ENCODE peak calls at places on chromosomes 12 and 14, in six cellular contexts. Y is heart left ventricle, V is progenitor cell of endocrine pancreas, B is AG04450, I is OCI-LY7, L is cardiac muscle cell. X is an unnamed sample.
A peak's percentile ranks its signal among the peaks of the same experiment; 100 is the strongest.

GRCh38 chr12:52739963-52740362 is 36.6 kb upstream of the KRT77 start:
- DNase-seq in Y (no peak), V (no peak), B (no peak), I (no peak), L (no peak), X (no peak)

GRCh38 chr12:83172441-83172840 is 485.7 kb downstream of the TMTC2 start:
- DNase-seq in Y (no peak), V (no peak), B (no peak), I (no peak), L (peak; percentile 3), X (no peak)

GRCh38 chr14:104105071-104105821 is 19.7 kb downstream of the ASPG start:
- DNase-seq in Y (no peak), V (no peak), B (no peak), I (no peak), L (no peak), X (no peak)

GRCh38 chr12:131872154-131873046 is 22.0 kb upstream of the ULK1 start:
- DNase-seq in Y (no peak), V (no peak), B (no peak), I (no peak), L (peak; percentile 30), X (no peak)

GRCh38 chr12:126337556-126337955 is 1272.3 kb downstream of the AACS start:
- DNase-seq in Y (no peak), V (no peak), B (peak; percentile 0), I (no peak), L (peak; percentile 3), X (peak; percentile 96)

GRCh38 chr14:98984719-98985041 is 287.3 kb downstream of the BCL11B start:
- DNase-seq in Y (no peak), V (no peak), B (no peak), I (no peak), L (no peak), X (no peak)

GRCh38 chr12:43292699-43293098 is 259.3 kb downstream of the ADAMTS20 start:
- DNase-seq in Y (no peak), V (no peak), B (no peak), I (no peak), L (peak; percentile 73), X (no peak)

GRCh38 chr12:30090258-30090657 is 306.5 kb upstream of the TMTC1 start:
- DNase-seq in Y (no peak), V (no peak), B (no peak), I (no peak), L (no peak), X (no peak)

GRCh38 chr14:89214221-89214965 is 202.6 kb downstream of the FOXN3 start:
- DNase-seq in Y (peak; percentile 73), V (no peak), B (no peak), I (no peak), L (no peak), X (no peak)

GRCh38 chr12:52004042-52004648 is 2.6 kb upstream of the TAMALIN start:
- DNase-seq in Y (peak; percentile 59), V (no peak), B (no peak), I (no peak), L (peak; percentile 70), X (no peak)

GRCh38 chr12:26527702-26528101 is 305.3 kb downstream of the ITPR2 start:
- DNase-seq in Y (no peak), V (no peak), B (no peak), I (no peak), L (no peak), X (no peak)

GRCh38 chr12:26523708-26524150 is 309.3 kb downstream of the ITPR2 start:
- DNase-seq in Y (peak; percentile 86), V (no peak), B (peak; percentile 75), I (no peak), L (peak; percentile 98), X (peak; percentile 89)

GRCh38 chr12:26528943-26529342 is 304.1 kb downstream of the ITPR2 start:
- DNase-seq in Y (no peak), V (no peak), B (no peak), I (no peak), L (no peak), X (no peak)

GRCh38 chr12:26520869-26521268 is 312.1 kb downstream of the ITPR2 start:
- DNase-seq in Y (no peak), V (no peak), B (no peak), I (no peak), L (no peak), X (no peak)

DNA sequence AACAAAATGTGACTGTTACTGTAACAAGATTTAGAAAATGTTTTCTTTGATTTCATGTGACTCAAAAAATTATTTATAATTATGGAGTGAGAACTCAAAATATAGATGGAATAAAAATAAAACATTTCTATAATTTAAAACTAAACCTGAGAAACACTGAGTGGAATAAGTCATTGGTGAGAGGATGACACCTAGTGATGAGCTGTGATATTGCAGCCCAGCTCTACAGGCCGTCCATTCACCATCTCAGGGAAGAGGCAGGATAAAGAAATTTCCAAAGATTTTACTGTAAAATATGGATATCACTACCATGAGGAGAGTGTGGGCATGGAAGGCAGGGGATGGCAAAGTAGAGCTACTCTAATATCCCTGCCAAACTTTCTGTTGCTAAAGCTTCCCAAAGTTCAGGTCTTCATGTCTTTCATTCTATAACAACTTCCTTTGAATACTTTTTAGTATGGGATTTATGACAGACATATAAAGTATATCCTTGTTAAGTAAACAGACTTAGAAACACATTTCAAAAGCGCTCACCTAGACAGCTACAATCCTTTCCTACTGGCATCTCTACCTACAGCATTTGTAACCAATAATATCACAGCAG is 308.0 kb downstream of the ITPR2 start:
- DNase-seq in Y (no peak), V (no peak), B (no peak), I (peak; percentile 18), L (peak; percentile 40), X (no peak)
- TF ChIP-seq CTCF in Y (peak; percentile 8), V (peak; percentile 56), B (peak; percentile 43), I (peak; percentile 89), L (peak; percentile 57), X (peak; percentile 40)

GRCh38 chr12:3493225-3494049 is 2.4 kb downstream of the PRMT8 start:
- DNase-seq in Y (peak; percentile 32), V (no peak), B (no peak), I (no peak), L (no peak), X (no peak)

GRCh38 chr12:3491938-3492867 is 1.2 kb downstream of the PRMT8 start:
- DNase-seq in Y (peak; percentile 41), V (peak; percentile 92), B (peak; percentile 10), I (no peak), L (peak; percentile 73), X (no peak)

GRCh38 chr12:3492868-3493224 is 1.8 kb downstream of the PRMT8 start:
- DNase-seq in Y (no peak), V (no peak), B (no peak), I (no peak), L (no peak), X (no peak)

GRCh38 chr12:3496964-3497363 is 6.0 kb downstream of the PRMT8 start:
- DNase-seq in Y (no peak), V (no peak), B (no peak), I (peak; percentile 4), L (no peak), X (no peak)
- TF ChIP-seq CTCF in Y (no peak), V (peak; percentile 55), B (no peak), I (peak; percentile 25), L (no peak), X (no peak)

GRCh38 chr14:93348292-93348691 is 1.3 kb downstream of the COX8C start:
- DNase-seq in Y (no peak), V (no peak), B (no peak), I (no peak), L (no peak), X (no peak)
- TF ChIP-seq CTCF in Y (no peak), V (no peak), B (no peak), I (no peak), L (no peak), X (no peak)

GRCh38 chr14:86654558-86655184 is 1124.7 kb downstream of the FLRT2 start:
- DNase-seq in Y (peak; percentile 14), V (no peak), B (no peak), I (peak; percentile 49), L (peak; percentile 73), X (no peak)
- TF ChIP-seq CTCF in Y (peak; percentile 10), V (peak; percentile 53), B (peak; percentile 44), I (peak; percentile 88), L (peak; percentile 63), X (no peak)

GRCh38 chr14:58152569-58152857 is 500 bp upstream of the ARMH4 start:
- DNase-seq in Y (no peak), V (no peak), B (no peak), I (no peak), L (no peak), X (no peak)

GRCh38 chr14:58151264-58151700 is 731 bp downstream of the ARMH4 start:
- DNase-seq in Y (no peak), V (peak; percentile 10), B (no peak), I (no peak), L (peak; percentile 17), X (no peak)

GRCh38 chr14:58150243-58150805 is 1.7 kb downstream of the ARMH4 start:
- DNase-seq in Y (no peak), V (no peak), B (no peak), I (no peak), L (no peak), X (no peak)

GRCh38 chr14:58149196-58149595 is 2.8 kb downstream of the ARMH4 start:
- DNase-seq in Y (no peak), V (no peak), B (no peak), I (no peak), L (no peak), X (no peak)

DNA sequence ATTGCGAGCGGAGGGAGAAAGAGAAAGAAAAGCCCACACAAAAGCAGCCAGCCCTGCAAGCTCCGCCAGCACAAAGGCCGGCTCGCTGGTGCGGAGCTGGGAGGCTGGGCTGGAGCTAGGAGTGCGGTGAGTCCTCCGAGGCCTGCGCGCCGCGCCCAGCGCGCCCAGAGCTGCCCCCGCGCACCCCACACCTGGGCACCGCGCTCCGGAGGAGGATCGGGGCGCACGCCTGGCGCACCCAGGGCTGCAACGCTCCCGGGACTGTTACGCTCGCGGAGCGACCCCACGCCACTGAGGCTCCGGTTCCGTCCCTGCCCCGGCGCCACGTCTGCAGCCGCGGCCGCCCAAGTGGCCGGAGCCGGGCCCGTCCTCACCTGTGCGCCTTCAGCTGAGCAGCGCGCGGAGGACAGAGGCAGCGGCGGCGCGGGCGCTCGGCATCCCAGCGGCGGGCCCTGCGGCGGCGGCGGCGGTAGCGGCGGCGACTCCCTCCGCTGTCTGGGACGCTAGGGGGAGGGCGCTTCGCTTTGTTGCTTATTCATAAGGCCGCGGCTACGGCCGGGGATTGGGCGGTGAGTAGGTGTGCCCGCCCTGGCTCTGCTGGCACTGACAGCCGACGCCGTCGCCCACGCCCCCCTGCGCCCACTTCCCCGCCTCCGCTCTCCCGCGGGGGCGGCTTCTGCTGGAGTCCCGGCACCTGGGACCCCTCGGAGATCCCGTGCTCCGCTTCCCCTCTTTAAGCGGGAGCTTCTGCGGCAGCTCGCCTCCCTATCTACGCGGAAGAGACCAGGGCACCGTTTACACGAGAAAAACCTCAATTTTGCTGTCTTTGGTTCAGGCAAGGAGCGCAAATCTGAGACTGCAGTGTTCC is at the start of gene ARMH4:
- DNase-seq in Y (peak; percentile 84), V (peak; percentile 80), B (peak; percentile 30), I (peak; percentile 77), L (peak; percentile 83), X (peak; percentile 32)
- TF ChIP-seq CTCF in Y (no peak), V (peak; percentile 41), B (no peak), I (peak; percentile 15), L (no peak), X (no peak)

X was measured in AG09319.